ENCODE peak calls at places on chromosome 1, in ten cellular contexts. A, C, X, O, M, T, I, U, H and N are unnamed samples.

GRCh38 chr1:37152491-37152890 is 118.2 kb upstream of the GRIK3 start:
- DNase-seq in X (no peak), M (no peak), C (no peak), H (no peak), U (no peak), I (no peak), O (no peak), T (no peak), A (no peak), N (no peak)

GRCh38 chr1:61609040-61609439 is 115.9 kb downstream of the TM2D1 start:
- DNase-seq in X (no peak), T (no peak), U (no peak), I (no peak), A (no peak), C (no peak), H (no peak), O (no peak), M (no peak), N (no peak)

GRCh38 chr1:58814251-58815068 is 30.6 kb upstream of the JUN start:
- DNase-seq in T (no peak), M (no peak), C (no peak), H (no peak), X (peak; percentile 26), U (no peak), O (no peak), I (peak; percentile 64), A (no peak), N (peak; percentile 92)

GRCh38 chr1:227729881-227730629 is 5.0 kb downstream of the JMJD4 start:
- DNase-seq in X (peak; percentile 65), T (peak; percentile 68), U (peak; percentile 66), A (no peak), H (peak; percentile 57), C (peak; percentile 48), O (no peak), I (peak; percentile 75), M (peak; percentile 43), N (peak; percentile 47)

GRCh38 chr1:197303463-197303862 is 35.4 kb downstream of the CRB1 start:
- DNase-seq in H (no peak), U (peak; percentile 30), I (no peak), T (no peak), M (no peak), O (peak; percentile 16), A (no peak), C (no peak), X (no peak), N (no peak)

GRCh38 chr1:98781906-98782305 is 120.4 kb downstream of the SNX7 start:
- DNase-seq in U (no peak), O (no peak), A (no peak), H (no peak), I (no peak), X (no peak), M (no peak), T (no peak), C (no peak), N (no peak)

GRCh38 chr1:223084466-223084865 is 58.6 kb downstream of the TLR5 start:
- DNase-seq in X (no peak), I (no peak), T (no peak), M (no peak), C (no peak), O (no peak), A (no peak), H (no peak), U (no peak), N (no peak)

GRCh38 chr1:32413507-32414185 is 19.4 kb upstream of the BSDC1 start:
- DNase-seq in O (no peak), M (peak; percentile 23), H (peak; percentile 72), X (peak; percentile 71), I (peak; percentile 32), C (peak; percentile 55), U (peak; percentile 80), A (peak; percentile 78), T (peak; percentile 45), N (peak; percentile 90)

GRCh38 chr1:217274927-217275616 is 355.8 kb downstream of the GPATCH2 start:
- DNase-seq in H (no peak), A (no peak), C (peak; percentile 65), U (peak; percentile 75), O (no peak), T (no peak), X (peak; percentile 69), I (peak; percentile 29), M (peak; percentile 53), N (no peak)

GRCh38 chr1:10338611-10339010 is 60.3 kb upstream of the PGD start:
- DNase-seq in C (no peak), I (no peak), A (no peak), T (no peak), X (no peak), H (no peak), O (no peak), M (no peak), U (no peak), N (no peak)

GRCh38 chr1:211135342-211135950 is 1.5 kb upstream of the KCNH1 start:
- DNase-seq in A (no peak), X (peak; percentile 71), T (peak; percentile 83), M (peak; percentile 39), U (peak; percentile 70), C (peak; percentile 76), H (no peak), I (peak; percentile 48), O (peak; percentile 2), N (peak; percentile 72)

GRCh38 chr1:231724876-231725647 is 98.5 kb downstream of the DISC1 start:
- DNase-seq in C (peak; percentile 10), U (peak; percentile 60), T (peak; percentile 75), I (peak; percentile 42), X (peak; percentile 60), O (peak; percentile 13), A (no peak), M (peak; percentile 37), H (peak; percentile 28), N (peak; percentile 66)